ENCODE peak calls at places on chromosomes 1 and 21, in seven cellular contexts. S is foreskin keratinocyte, C is fibroblast of mammary gland, V is psoas muscle, Q is mammary epithelial cell, F is MCF 10A, Y is fibroblast of lung. A is an unnamed sample.

GRCh38 chr1:25053576-25054075 is 123.5 kb upstream of the RUNX3 start:
- DNase-seq in V (no peak), Q (no peak), C (no peak), Y (no peak), S (no peak), F (no peak), A (peak)

GRCh38 chr21:37433441-37433840 is 66.9 kb downstream of the DYRK1A start:
- DNase-seq in F (no peak), C (no peak), Q (no peak), S (no peak), V (no peak), Y (no peak), A (no peak)

GRCh38 chr1:63087966-63088365 is 234.4 kb upstream of the FOXD3 start:
- DNase-seq in C (no peak), F (no peak), Q (no peak), Y (no peak), V (no peak), S (no peak), A (no peak)

GRCh38 chr1:21651214-21652042 is 17.7 kb downstream of the RAP1GAP start:
- DNase-seq in Q (peak), C (no peak), S (no peak), F (peak), V (no peak), Y (no peak), A (no peak)

GRCh38 chr1:240854367-240854766 is 242.4 kb upstream of the GREM2 start:
- DNase-seq in C (peak), Y (no peak), S (no peak), Q (no peak), F (peak), V (no peak), A (no peak)

GRCh38 chr1:26283871-26284596 is 4.1 kb downstream of the SH3BGRL3 start:
- DNase-seq in F (no peak), C (no peak), Y (no peak), V (no peak), S (no peak), Q (no peak), A (no peak)

GRCh38 chr1:160625725-160626498 is 20.9 kb downstream of the SLAMF1 start:
- DNase-seq in C (no peak), S (no peak), Y (no peak), F (no peak), V (no peak), Q (no peak), A (no peak)

GRCh38 chr1:24470607-24471006 is 32.0 kb upstream of the RCAN3 start:
- DNase-seq in F (no peak), V (no peak), Q (no peak), C (no peak), S (no peak), Y (no peak), A (no peak)

GRCh38 chr1:6330410-6330827 is 63.1 kb downstream of the ACOT7 start:
- DNase-seq in F (no peak), V (no peak), Y (peak), S (peak), Q (no peak), C (peak), A (no peak)

GRCh38 chr1:221309711-221310110 is 430.5 kb downstream of the HLX start:
- DNase-seq in V (no peak), S (no peak), Q (no peak), C (no peak), F (no peak), Y (no peak), A (no peak)

GRCh38 chr1:201970334-201971159 is 11.9 kb upstream of the RNPEP start:
- DNase-seq in F (no peak), V (no peak), S (no peak), C (peak), Q (no peak), Y (no peak), A (no peak)

GRCh38 chr1:236945002-236945401 is 59.2 kb downstream of the MT1HL1 start:
- DNase-seq in F (no peak), C (no peak), Q (no peak), Y (no peak), S (no peak), V (no peak), A (no peak)

GRCh38 chr1:198167436-198167934 is 10.7 kb downstream of the NEK7 start:
- DNase-seq in Q (peak), C (peak), F (peak), Y (no peak), S (peak), V (no peak), A (no peak)

GRCh38 chr1:63863137-63863536 is 89.3 kb downstream of the ROR1 start:
- DNase-seq in C (no peak), S (no peak), Y (no peak), F (no peak), Q (no peak), V (no peak), A (no peak)

GRCh38 chr1:41365772-41366427 is 4.7 kb downstream of the FOXO6 start:
- DNase-seq in C (no peak), S (no peak), Q (no peak), Y (no peak), F (no peak), V (no peak), A (no peak)

GRCh38 chr1:215793210-215793609 is 226.1 kb downstream of the KCTD3 start:
- DNase-seq in C (peak), Q (peak), Y (peak), S (peak), V (no peak), F (peak), A (no peak)

GRCh38 chr1:157967205-157967604 is 26.2 kb upstream of the KIRREL1 start:
- DNase-seq in C (no peak), F (no peak), V (no peak), Q (no peak), S (no peak), Y (no peak), A (no peak)

GRCh38 chr1:94757931-94758330 is 62.2 kb upstream of the SLC44A3 start:
- DNase-seq in F (no peak), Q (no peak), S (no peak), V (peak), C (peak), Y (no peak), A (no peak)

GRCh38 chr1:221230605-221231004 is 351.4 kb downstream of the HLX start:
- DNase-seq in S (no peak), Y (peak), V (no peak), Q (no peak), C (no peak), F (peak), A (no peak)

GRCh38 chr1:54428838-54429513 is 22.8 kb upstream of the SSBP3 start:
- DNase-seq in F (no peak), Q (no peak), Y (no peak), S (no peak), C (no peak), V (no peak), A (no peak)

GRCh38 chr1:54424398-54424797 is 18.2 kb upstream of the SSBP3 start:
- DNase-seq in V (no peak), S (no peak), Q (no peak), Y (no peak), C (no peak), F (no peak), A (no peak)

GRCh38 chr1:54429838-54430237 is 23.6 kb upstream of the SSBP3 start:
- DNase-seq in S (no peak), Y (no peak), V (no peak), Q (no peak), F (no peak), C (no peak), A (no peak)

GRCh38 chr1:54421101-54421504 is 14.9 kb upstream of the SSBP3 start:
- DNase-seq in F (peak), V (no peak), Y (no peak), Q (peak), S (peak), C (peak), A (no peak)

GRCh38 chr1:54425152-54425584 is 19.0 kb upstream of the SSBP3 start:
- DNase-seq in Y (no peak), S (no peak), Q (no peak), F (no peak), V (no peak), C (no peak), A (peak)
- TF ChIP-seq CTCF in Y (no peak), S (peak), Q (no peak), F (no peak), V (no peak), C (peak), A (no peak)

GRCh38 chr21:41506005-41506404 is 2.0 kb downstream of the TMPRSS2 start:
- DNase-seq in S (no peak), Q (no peak), F (no peak), Y (no peak), V (no peak), C (no peak), A (no peak)

GRCh38 chr21:41506526-41507520 is 1.1 kb downstream of the TMPRSS2 start:
- DNase-seq in V (no peak), F (no peak), Q (peak), S (peak), Y (no peak), C (no peak), A (peak)

GRCh38 chr21:41508415-41509205 is 652 bp upstream of the TMPRSS2 start:
- DNase-seq in Y (no peak), C (no peak), V (no peak), Q (no peak), F (no peak), S (no peak), A (peak)

GRCh38 chr21:41509206-41509496 is 1.2 kb upstream of the TMPRSS2 start:
- DNase-seq in Y (no peak), V (no peak), S (no peak), C (no peak), F (no peak), Q (no peak), A (no peak)

DNA sequence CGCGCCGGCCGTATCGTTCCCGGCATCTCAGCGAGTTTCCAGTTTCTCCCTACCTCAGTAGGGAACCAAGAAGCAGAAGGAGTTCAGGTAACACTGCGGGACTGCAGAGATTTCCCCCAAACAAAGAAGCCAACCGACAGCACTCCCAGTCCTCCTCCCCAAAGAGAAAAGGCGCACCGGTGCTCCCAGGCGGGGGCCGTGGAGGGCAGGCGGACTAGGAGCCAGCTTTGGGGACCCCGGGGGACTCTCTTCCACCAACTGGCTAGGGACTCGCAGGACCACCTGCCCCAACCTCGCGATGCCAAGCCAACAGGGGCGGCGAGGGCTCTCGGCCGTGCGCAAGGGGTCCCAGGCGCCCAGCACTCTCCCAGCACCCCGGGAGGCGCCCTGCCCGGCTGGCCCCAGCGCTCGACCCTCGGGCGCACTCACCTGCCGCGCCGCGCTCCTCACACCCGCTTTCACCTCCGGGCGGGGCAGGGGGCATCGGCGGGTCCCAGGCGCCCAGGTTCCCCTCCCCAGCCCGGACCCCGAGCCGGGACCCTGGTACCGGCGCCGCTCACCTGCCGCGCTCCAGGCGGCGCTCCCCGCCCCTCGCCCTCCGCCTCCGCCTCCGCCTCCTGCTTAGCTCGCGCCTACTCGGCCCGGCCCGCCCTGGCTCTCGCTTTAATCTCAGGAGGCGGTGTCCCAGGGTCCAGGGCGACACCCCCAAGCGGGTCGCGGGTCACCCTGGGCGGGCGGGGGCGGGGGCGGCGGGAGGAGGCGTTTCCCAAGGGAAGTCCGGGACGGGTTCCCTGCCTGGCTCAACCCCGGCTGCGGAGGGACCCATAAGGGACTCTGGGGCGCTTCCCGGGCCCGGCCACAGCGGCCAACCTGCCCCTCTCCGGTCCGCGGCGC is at the start of gene TMPRSS2:
- DNase-seq in C (no peak), S (peak), F (no peak), Y (no peak), V (no peak), Q (peak), A (peak)
- TF ChIP-seq CTCF in C (no peak), S (no peak), F (no peak), Y (no peak), V (no peak), Q (no peak), A (no peak)

GRCh38 chr21:43935711-43936110 is 70.7 kb downstream of the AGPAT3 start:
- DNase-seq in Y (no peak), Q (no peak), C (no peak), V (no peak), S (no peak), F (no peak), A (no peak)
- TF ChIP-seq CTCF in Y (no peak), Q (no peak), C (no peak), V (no peak), S (no peak), F (no peak), A (no peak)

GRCh38 chr1:212613440-212614335 is 5.1 kb downstream of the ATF3 start:
- DNase-seq in V (no peak), F (no peak), Y (no peak), C (peak), S (peak), Q (no peak), A (no peak)
- TF ChIP-seq CTCF in V (no peak), F (no peak), Y (no peak), C (peak), S (peak), Q (no peak), A (no peak)

GRCh38 chr1:228515200-228515834 is 28.1 kb downstream of the RNF187 start:
- DNase-seq in Q (no peak), Y (peak), F (peak), S (no peak), V (no peak), C (peak), A (no peak)
- TF ChIP-seq CTCF in Q (peak), Y (peak), F (peak), S (peak), V (peak), C (peak), A (peak)

DNA sequence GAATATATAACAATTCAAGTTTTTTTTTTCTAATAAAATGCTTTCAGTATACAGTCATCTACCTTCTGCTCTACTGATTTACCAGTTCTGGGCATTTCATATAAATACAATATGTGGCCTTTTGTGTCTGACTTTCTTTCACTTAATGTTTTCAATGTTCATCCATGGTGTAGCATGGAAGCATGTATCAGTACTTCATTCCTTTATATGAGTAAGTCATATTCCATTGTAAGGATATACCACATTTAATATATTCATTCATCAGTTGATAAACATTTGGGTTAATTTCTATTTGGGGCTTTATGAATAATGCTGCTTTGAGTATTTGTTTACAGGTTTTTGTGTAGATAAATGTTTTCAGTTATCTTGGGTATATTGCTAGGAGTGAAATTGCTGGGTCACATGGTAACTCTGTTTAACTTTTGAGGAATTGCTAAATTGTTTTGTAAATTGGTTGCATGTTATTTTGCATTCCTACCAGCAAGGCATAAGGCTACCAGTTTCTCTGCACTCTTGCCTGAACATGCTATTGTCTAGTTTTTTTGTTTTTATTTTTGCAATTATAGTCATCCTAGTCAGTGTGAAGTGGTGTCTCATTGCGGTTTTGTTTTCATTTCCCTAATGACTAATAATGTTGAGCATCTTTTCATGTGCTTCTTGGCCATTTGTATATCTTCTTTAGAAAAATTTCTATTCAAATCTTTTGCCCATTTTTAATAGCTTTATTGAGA is 206.1 kb downstream of the TM2D1 start:
- DNase-seq in F (peak), V (no peak), C (peak), Q (peak), Y (peak), S (peak), A (no peak)
- TF ChIP-seq CTCF in F (peak), V (no peak), C (peak), Q (peak), Y (no peak), S (peak), A (no peak)

DNA sequence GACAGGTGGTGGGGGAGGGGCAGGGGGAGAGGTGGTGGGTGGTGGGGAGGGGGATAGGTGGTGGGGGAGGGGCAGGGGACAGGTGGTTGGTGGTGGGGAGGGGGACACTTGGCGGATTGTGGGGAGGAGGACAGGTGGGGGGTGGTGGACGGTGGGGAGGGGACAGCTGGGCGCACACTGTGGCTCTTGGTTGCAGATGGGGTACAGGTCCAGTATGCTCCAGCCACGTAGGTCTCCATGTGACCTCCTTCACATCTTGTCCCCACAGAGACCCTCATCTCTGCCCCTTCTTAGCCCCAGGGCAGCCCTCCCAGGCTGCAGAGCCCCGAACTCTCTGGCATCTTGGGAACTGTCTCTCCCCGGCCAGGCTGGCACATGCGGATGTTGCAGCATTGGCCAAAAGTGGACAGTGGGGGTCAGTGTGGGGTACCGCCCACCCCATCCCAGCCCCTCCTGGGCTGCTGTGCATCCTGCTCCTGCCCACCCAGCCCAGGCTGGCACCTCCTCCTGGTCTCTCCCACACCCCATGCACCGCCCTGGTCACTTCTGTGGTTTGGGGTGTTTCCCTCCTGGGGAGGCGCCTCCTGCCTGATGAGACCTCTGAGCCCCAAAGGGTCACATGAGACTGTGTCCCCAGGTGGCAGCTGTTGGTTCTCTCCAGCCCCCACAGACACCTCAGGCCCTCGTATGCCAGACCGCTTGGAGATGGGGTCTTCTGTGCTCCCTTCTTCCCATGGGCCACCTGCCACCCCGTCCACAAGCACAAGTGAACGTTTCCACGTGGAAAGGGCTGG is 7.6 kb upstream of the SLC19A1 start:
- DNase-seq in C (no peak), F (no peak), V (no peak), Q (no peak), S (no peak), Y (no peak), A (peak)
- TF ChIP-seq CTCF in C (no peak), F (no peak), V (no peak), Q (no peak), S (no peak), Y (no peak), A (no peak)